ENCODE peak calls at places on chromosomes 6 and 20, in six cellular contexts. N is aorta, X is GM12892, B is myocyte, J is RKO, V is GM04504. Z is an unnamed sample.

GRCh38 chr20:10557685-10558084 is 116.1 kb downstream of the JAG1 start:
- DNase-seq in J (no peak), V (no peak), N (no peak), B (no peak), X (no peak), Z (no peak)

GRCh38 chr6:109082178-109082577 is 12.5 kb downstream of the SESN1 start:
- DNase-seq in X (no peak), J (peak), V (no peak), B (peak), N (no peak), Z (no peak)

GRCh38 chr6:89952696-89953095 is 58.4 kb downstream of the GJA10 start:
- DNase-seq in B (no peak), J (no peak), X (no peak), N (no peak), V (peak), Z (peak)

GRCh38 chr6:58198301-58198700 is 880.9 kb downstream of the PRIM2 start:
- DNase-seq in N (no peak), J (peak), X (no peak), B (no peak), V (no peak), Z (no peak)

GRCh38 chr20:46367967-46368901 is 38.2 kb downstream of the ELMO2 start:
- DNase-seq in X (no peak), J (no peak), V (no peak), B (no peak), N (no peak), Z (no peak)

GRCh38 chr6:159572344-159573120 is 120.5 kb downstream of the SOD2 start:
- DNase-seq in N (no peak), B (no peak), V (no peak), J (no peak), X (no peak), Z (no peak)

GRCh38 chr6:15399651-15400470 is 154.0 kb downstream of the JARID2 start:
- DNase-seq in J (no peak), X (no peak), B (peak), N (no peak), V (peak), Z (no peak)

GRCh38 chr6:161079566-161080262 is 88.1 kb downstream of the MAP3K4 start:
- DNase-seq in J (no peak), B (peak), N (no peak), X (no peak), V (peak), Z (peak)

GRCh38 chr6:68575765-68576439 is 59.2 kb upstream of the ADGRB3 start:
- DNase-seq in X (no peak), N (peak), B (peak), J (no peak), V (no peak), Z (no peak)

GRCh38 chr20:891121-892080 is 24.7 kb downstream of the ANGPT4 start:
- DNase-seq in J (no peak), N (peak), B (no peak), V (no peak), X (no peak), Z (no peak)

GRCh38 chr6:139336488-139336887 is 38.0 kb downstream of the CITED2 start:
- DNase-seq in B (no peak), X (no peak), V (no peak), J (no peak), N (no peak), Z (no peak)

GRCh38 chr6:1607557-1608221 is 2.0 kb upstream of the FOXC1 start:
- DNase-seq in B (no peak), X (no peak), J (no peak), N (peak), V (no peak), Z (peak)

GRCh38 chr6:28683945-28684538 is 158.4 kb downstream of the GPX5 start:
- DNase-seq in N (no peak), B (peak), V (no peak), X (no peak), J (peak), Z (no peak)

GRCh38 chr6:125853740-125854139 is 63.0 kb downstream of the NCOA7 start:
- DNase-seq in J (no peak), V (no peak), N (no peak), B (no peak), X (no peak), Z (no peak)

GRCh38 chr6:127951172-127951995 is 50.5 kb upstream of the THEMIS start:
- DNase-seq in N (no peak), X (no peak), B (no peak), J (no peak), V (no peak), Z (no peak)

GRCh38 chr6:114997813-114998292 is 655.0 kb upstream of the HS3ST5 start:
- DNase-seq in N (no peak), X (no peak), B (no peak), V (no peak), J (peak), Z (no peak)

GRCh38 chr6:155493694-155494143 is 38.1 kb upstream of the NOX3 start:
- DNase-seq in V (peak), N (peak), J (peak), X (peak), B (peak), Z (no peak)

GRCh38 chr6:30515967-30516753 is 26.9 kb downstream of the HLA-E start:
- DNase-seq in V (peak), N (peak), B (peak), X (no peak), J (peak), Z (peak)

GRCh38 chr20:62730481-62730880 is 21.8 kb downstream of the NTSR1 start:
- DNase-seq in B (no peak), N (no peak), X (no peak), V (no peak), J (no peak), Z (no peak)

GRCh38 chr20:59586613-59587012 is 17.7 kb upstream of the PHACTR3 start:
- DNase-seq in V (no peak), X (no peak), J (no peak), B (no peak), N (no peak), Z (no peak)

GRCh38 chr6:44805239-44805849 is 417.8 kb downstream of the CDC5L start:
- DNase-seq in B (no peak), J (no peak), N (no peak), X (no peak), V (peak), Z (no peak)

GRCh38 chr20:2093200-2093781 is 8.3 kb upstream of the STK35 start:
- DNase-seq in J (no peak), X (no peak), N (no peak), B (no peak), V (no peak), Z (no peak)

GRCh38 chr6:85961125-85961524 is 318.4 kb upstream of the SYNCRIP start:
- DNase-seq in X (no peak), B (no peak), J (no peak), N (no peak), V (no peak), Z (no peak)

GRCh38 chr6:152529364-152529763 is 107.8 kb downstream of the SYNE1 start:
- DNase-seq in J (peak), N (no peak), X (no peak), B (peak), V (peak), Z (no peak)

GRCh38 chr6:138089325-138089724 is 17.9 kb downstream of the PERP start:
- DNase-seq in B (no peak), X (no peak), N (no peak), J (no peak), V (no peak), Z (no peak)

GRCh38 chr6:72002415-72002814 is 116.1 kb downstream of the RIMS1 start:
- DNase-seq in V (no peak), J (no peak), X (no peak), N (no peak), B (no peak), Z (no peak)

GRCh38 chr6:156060013-156060412 is 604.4 kb upstream of the NOX3 start:
- DNase-seq in V (no peak), N (no peak), B (no peak), J (no peak), X (no peak), Z (no peak)

GRCh38 chr6:140909156-140909555 is 1223.6 kb upstream of the GJE1 start:
- DNase-seq in V (no peak), N (no peak), X (no peak), B (peak), J (no peak), Z (no peak)

GRCh38 chr20:52497731-52498130 is 306.2 kb upstream of the ZFP64 start:
- DNase-seq in B (no peak), V (no peak), J (no peak), X (no peak), N (no peak), Z (no peak)

Z was measured in activated CD8-positive, alpha-beta memory T cell treated with anti-CD3 and anti-CD28 coated beads for 24 hours.